ENCODE peak calls at places on chromosomes 16 and 17, in four cellular contexts. Y is cardiac fibroblast, W is foreskin fibroblast, P is cardiac muscle cell. M is an unnamed sample.

GRCh38 chr16:30473231-30474061 is 904 bp downstream of the ITGAL start:
- DNase-seq in W (no peak), Y (no peak), P (no peak), M (no peak)

GRCh38 chr17:19513897-19514488 is 19.7 kb upstream of the SLC47A1 start:
- DNase-seq in Y (peak; percentile 78), W (peak; percentile 41), P (peak; percentile 75), M (no peak)

GRCh38 chr16:31475949-31476304 is 4.0 kb downstream of the TGFB1I1 start:
- DNase-seq in Y (no peak), W (no peak), P (no peak), M (no peak)

GRCh38 chr16:23026777-23027362 is 122.4 kb downstream of the USP31 start:
- DNase-seq in Y (peak; percentile 21), W (peak; percentile 12), P (peak; percentile 15), M (peak; percentile 5)

GRCh38 chr17:68296217-68297140 is 5.2 kb downstream of the ARSG start:
- DNase-seq in P (no peak), Y (no peak), W (no peak), M (no peak)

GRCh38 chr16:72285324-72285723 is 113.4 kb upstream of the PMFBP1 start:
- DNase-seq in Y (no peak), W (no peak), P (no peak), M (no peak)

GRCh38 chr16:53829186-53829747 is 125.3 kb downstream of the FTO start:
- DNase-seq in P (peak; percentile 25), Y (peak; percentile 42), W (peak; percentile 14), M (no peak)

GRCh38 chr16:7116734-7117133 is 215.9 kb upstream of the RBFOX1 start:
- DNase-seq in Y (no peak), P (no peak), W (no peak), M (no peak)

GRCh38 chr16:10616744-10617640 is 36.6 kb upstream of the EMP2 start:
- DNase-seq in Y (peak; percentile 16), W (peak; percentile 29), P (peak; percentile 68), M (no peak)

GRCh38 chr16:10616395-10616743 is 36.0 kb upstream of the EMP2 start:
- DNase-seq in W (no peak), Y (no peak), P (no peak), M (no peak)

GRCh38 chr16:10618710-10619209 is 38.4 kb upstream of the EMP2 start:
- DNase-seq in P (no peak), Y (no peak), W (no peak), M (no peak)

GRCh38 chr16:10619271-10619849 is 39.0 kb upstream of the EMP2 start:
- DNase-seq in Y (no peak), P (no peak), W (no peak), M (no peak)

DNA sequence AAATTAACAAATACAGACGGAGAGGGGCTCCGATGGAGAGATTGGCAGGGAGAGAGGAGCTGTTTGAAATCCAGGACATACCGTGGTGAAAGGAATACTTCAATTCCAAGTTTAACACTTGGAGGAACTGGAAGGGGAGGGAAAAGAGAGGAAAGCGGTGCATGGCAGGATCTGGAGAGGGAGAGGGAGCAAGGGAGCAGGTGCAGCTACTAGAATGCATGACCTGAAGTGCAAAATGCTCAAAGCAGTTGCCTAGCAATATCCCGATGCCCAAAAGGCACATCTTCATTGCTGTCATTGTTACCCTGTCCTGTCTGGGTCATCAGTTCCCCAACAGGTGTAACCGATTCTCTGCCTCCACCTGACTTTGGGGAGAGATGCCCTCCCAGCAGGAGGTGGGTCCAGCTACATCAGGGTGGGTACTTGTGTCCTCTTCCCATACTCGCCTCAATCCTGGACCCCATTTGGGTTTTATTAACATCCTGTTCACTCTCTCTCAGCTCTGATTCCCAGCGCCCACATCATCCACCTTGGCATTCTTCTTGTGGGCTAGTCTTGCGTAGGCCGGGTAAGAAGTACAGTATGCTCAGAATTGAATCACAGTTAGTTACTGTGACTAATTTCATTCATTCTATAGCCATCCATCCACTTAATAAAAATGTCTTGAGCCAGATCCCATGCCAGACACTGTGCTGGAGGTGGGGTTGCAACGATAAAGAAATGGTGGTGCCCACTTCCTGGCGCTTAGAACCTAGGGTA is 37.4 kb upstream of the EMP2 start:
- DNase-seq in W (no peak), P (no peak), Y (no peak), M (no peak)
- H3K4me3 ChIP-seq in W (no peak overlapping the region), P (no peak overlapping the region), Y (no peak overlapping the region), M (no peak overlapping the region)

DNA sequence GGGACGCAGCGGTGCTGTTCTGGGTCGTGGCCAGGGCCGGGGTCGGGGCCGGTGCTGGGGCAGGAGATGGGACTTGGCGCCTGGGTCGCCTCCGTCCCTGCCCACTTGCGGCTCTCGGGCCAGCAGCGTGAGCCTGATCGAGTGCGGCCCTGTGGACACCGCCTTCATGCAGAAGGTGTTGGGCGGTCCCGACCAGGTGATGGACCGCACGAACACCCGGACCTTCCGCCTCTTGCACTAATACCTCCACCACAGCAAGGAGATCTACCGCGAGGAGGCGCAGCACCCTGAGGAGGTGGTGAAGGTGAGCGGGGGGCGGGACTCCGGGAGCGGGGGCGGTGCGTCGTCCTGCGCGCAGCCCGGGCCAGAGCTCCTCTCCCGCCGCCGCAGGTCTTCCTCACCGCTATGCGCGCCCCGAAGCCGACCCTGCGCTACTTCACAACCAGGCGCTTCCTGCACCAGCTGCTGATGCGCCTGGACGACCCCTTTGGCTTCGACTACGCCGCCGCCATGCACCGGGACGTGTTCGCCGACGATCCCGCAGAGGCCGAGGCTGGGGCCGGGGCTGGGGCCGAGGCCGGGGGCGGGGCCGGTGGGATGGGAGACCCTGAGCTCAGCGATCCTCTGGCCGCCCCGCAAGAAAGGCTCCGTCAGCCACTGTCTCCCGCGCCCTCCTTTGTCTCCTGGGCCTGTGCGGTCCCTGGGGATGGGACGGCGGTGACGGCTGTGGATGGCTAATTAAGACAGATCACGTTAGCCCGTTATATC is 4.5 kb upstream of the HSD17B1 start:
- DNase-seq in Y (peak; percentile 23), W (no peak), P (peak; percentile 60), M (no peak)
- TF ChIP-seq CTCF in Y (peak; percentile 14), W (peak; percentile 15), P (peak; percentile 43), M (peak; percentile 70)

DNA sequence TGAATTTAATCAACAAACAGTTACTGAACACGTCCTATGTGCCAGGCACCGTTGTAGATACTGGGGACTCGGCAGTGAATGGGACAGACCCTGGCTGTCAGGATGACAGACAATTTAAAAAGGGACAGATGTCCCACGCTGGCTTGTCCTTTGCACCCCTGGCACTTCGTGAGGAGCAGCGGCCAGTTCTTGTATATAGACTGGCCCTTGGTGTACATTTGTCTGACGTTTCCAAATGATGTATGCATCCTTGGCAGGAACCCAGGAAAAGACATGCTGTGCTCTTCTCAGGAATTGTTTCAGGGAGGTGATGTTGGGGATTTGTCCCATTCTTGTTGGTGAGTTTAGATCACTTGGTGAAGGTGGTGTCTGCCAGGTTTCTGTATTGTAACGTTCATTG is 21.1 kb downstream of the IL4R start:
- DNase-seq in P (no peak), Y (peak; percentile 56), W (no peak), M (no peak)
- H3K4me3 ChIP-seq in P (no peak overlapping the region), Y (no peak overlapping the region), W (no peak overlapping the region), M (no peak overlapping the region)

GRCh38 chr17:75706042-75706728 is 15.1 kb upstream of the ITGB4 start:
- DNase-seq in Y (no peak), W (no peak), P (no peak), M (no peak)
- TF ChIP-seq CTCF in Y (no peak), W (no peak), P (no peak), M (no peak)

GRCh38 chr16:79769320-79770243 is 169.0 kb upstream of the MAF start:
- DNase-seq in Y (no peak), P (no peak), W (no peak), M (no peak)

GRCh38 chr16:79770244-79771064 is 169.9 kb upstream of the MAF start:
- DNase-seq in W (peak; percentile 77), Y (peak; percentile 81), P (peak; percentile 90), M (peak; percentile 47)

GRCh38 chr16:79768594-79768993 is 168.1 kb upstream of the MAF start:
- DNase-seq in P (no peak), W (no peak), Y (no peak), M (no peak)

GRCh38 chr16:79764415-79765149 is 164.0 kb upstream of the MAF start:
- DNase-seq in P (no peak), Y (no peak), W (no peak), M (no peak)

GRCh38 chr16:79767597-79768280 is 167.2 kb upstream of the MAF start:
- DNase-seq in Y (peak; percentile 27), P (peak; percentile 51), W (no peak), M (no peak)
- H3K4me3 ChIP-seq in Y (peak overlapping the region; percentile 9), P (no peak overlapping the region), W (peak overlapping the region; percentile 55), M (no peak overlapping the region)

GRCh38 chr16:66442502-66443268 is 15.6 kb downstream of the BEAN1 start:
- DNase-seq in Y (no peak), P (no peak), W (no peak), M (no peak)

GRCh38 chr16:66446737-66447136 is 19.6 kb downstream of the BEAN1 start:
- DNase-seq in Y (no peak), P (no peak), W (no peak), M (no peak)

GRCh38 chr16:66443269-66443652 is 16.2 kb downstream of the BEAN1 start:
- DNase-seq in Y (no peak), P (peak; percentile 12), W (no peak), M (no peak)

GRCh38 chr16:66441586-66442375 is 14.7 kb downstream of the BEAN1 start:
- DNase-seq in P (peak; percentile 56), W (no peak), Y (peak; percentile 47), M (no peak)

GRCh38 chr16:66444049-66444481 is 17.0 kb downstream of the BEAN1 start:
- DNase-seq in Y (no peak), P (no peak), W (no peak), M (no peak)
- TF ChIP-seq CTCF in Y (no peak), P (no peak), W (no peak), M (no peak)

GRCh38 chr16:49280022-49280741 is 1.5 kb downstream of the CBLN1 start:
- DNase-seq in P (no peak), W (no peak), Y (no peak), M (no peak)
- H3K4me3 ChIP-seq in P (no peak overlapping the region), W (no peak overlapping the region), Y (no peak overlapping the region), M (no peak overlapping the region)

DNA sequence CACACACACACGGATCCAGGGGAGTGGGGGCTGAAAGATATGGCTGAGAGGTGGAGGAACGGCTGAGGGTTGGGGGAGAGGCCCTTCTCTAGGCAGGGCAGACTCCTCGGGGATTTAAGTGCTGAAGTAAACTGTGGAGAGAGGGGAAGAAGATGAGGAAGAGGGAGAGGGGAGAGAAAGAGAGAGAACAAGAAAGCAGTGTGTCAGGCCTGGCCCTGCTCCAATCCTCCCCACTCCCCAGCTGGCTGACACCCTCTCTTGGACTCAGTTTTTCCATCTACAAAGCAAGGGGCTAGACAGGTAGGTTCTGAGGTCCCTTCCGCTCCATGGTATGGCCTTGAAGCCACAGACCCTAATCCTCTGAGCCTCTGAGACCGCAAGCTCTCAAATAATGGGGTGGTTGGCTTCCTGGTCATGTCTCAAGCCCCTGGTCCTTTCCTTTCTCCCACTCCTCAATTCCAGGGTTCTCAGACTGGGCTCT is 2.0 kb downstream of the VAMP2 start:
- DNase-seq in P (no peak), Y (no peak), W (no peak), M (no peak)
- TF ChIP-seq CTCF in P (no peak), Y (no peak), W (no peak), M (no peak)

DNA sequence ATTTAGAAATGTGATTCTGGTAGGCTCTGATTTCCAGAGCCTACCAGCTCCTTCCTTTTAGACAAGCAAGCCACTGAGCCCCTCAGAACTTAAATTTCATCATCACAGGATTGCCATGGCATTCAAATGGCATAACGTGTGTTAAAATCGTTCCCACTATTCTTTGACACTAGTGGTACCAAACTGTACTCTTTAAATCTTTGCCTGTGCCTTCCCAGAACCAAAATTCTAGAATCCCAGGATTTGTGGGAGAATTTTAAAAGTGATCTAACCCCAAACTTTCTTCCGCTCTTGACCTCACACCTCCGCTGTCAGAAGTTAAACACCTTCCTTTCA is 287 bp upstream of the INTS2 start:
- DNase-seq in Y (no peak), W (no peak), P (no peak), M (no peak)
- H3K4me3 ChIP-seq in Y (peak overlapping the region; percentile 81), W (peak overlapping the region; percentile 95), P (peak overlapping the region; percentile 86), M (peak overlapping the region; percentile 83)